ENCODE peak calls at places on chromosomes 1 and 21, in eight cellular contexts. J is OCI-LY7; V is effector memory CD4-positive, alpha-beta T cell; B is transverse colon; M is body of pancreas; Q is CD8-positive, alpha-beta memory T cell; L is tibial artery; E is RWPE1. F is an unnamed sample.
A peak's percentile ranks its signal among the peaks of the same experiment; 100 is the strongest.

GRCh38 chr1:205812271-205812877 is 624 bp downstream of the SLC41A1 start:
- DNase-seq in M (peak; percentile 41), L (peak; percentile 76), Q (no peak), V (no peak), E (peak; percentile 71), B (peak; percentile 14), J (peak; percentile 29), F (no peak)

GRCh38 chr21:42671778-42672593 is 18.6 kb downstream of the PDE9A start:
- DNase-seq in L (no peak), B (no peak), E (no peak), J (no peak), Q (no peak), M (no peak), V (no peak), F (no peak)

GRCh38 chr1:13996334-13996733 is 296.3 kb downstream of the PRDM2 start:
- DNase-seq in L (no peak), Q (no peak), V (no peak), B (no peak), M (no peak), E (no peak), J (no peak), F (no peak)

GRCh38 chr1:184889902-184890301 is 84.4 kb downstream of the NIBAN1 start:
- DNase-seq in J (no peak), E (no peak), L (no peak), V (no peak), Q (no peak), M (no peak), B (no peak), F (no peak)

GRCh38 chr21:29258626-29259335 is 39.9 kb upstream of the BACH1 start:
- DNase-seq in Q (no peak), M (no peak), L (no peak), J (no peak), B (no peak), V (no peak), E (peak; percentile 86), F (no peak)

GRCh38 chr1:47805020-47805419 is 192.2 kb downstream of the TRABD2B start:
- DNase-seq in J (no peak), B (no peak), Q (no peak), E (no peak), M (no peak), V (no peak), L (no peak), F (no peak)

GRCh38 chr1:155729031-155729898 is 40.4 kb downstream of the DAP3 start:
- DNase-seq in V (no peak), B (peak; percentile 46), E (peak; percentile 22), L (no peak), J (peak; percentile 47), Q (no peak), M (peak; percentile 65), F (peak; percentile 70)

GRCh38 chr1:195608883-195609282 is 999.4 kb downstream of the KCNT2 start:
- DNase-seq in Q (no peak), J (no peak), M (no peak), E (no peak), B (no peak), L (no peak), V (no peak), F (no peak)

GRCh38 chr1:193142409-193142808 is 20.6 kb downstream of the CDC73 start:
- DNase-seq in Q (no peak), L (no peak), M (no peak), B (no peak), J (no peak), E (no peak), V (no peak), F (no peak)

GRCh38 chr1:53343831-53344668 is 16.2 kb upstream of the LRP8 start:
- DNase-seq in M (no peak), E (no peak), L (peak; percentile 31), V (no peak), J (no peak), B (no peak), Q (no peak), F (no peak)

GRCh38 chr1:182702826-182703524 is 18.6 kb upstream of the RGS8 start:
- DNase-seq in V (no peak), E (no peak), Q (no peak), M (no peak), L (no peak), B (no peak), J (no peak), F (no peak)

GRCh38 chr1:167791281-167792209 is 69.8 kb downstream of the MPZL1 start:
- DNase-seq in E (no peak), J (no peak), Q (no peak), V (no peak), M (peak; percentile 39), B (peak; percentile 36), L (no peak), F (no peak)

GRCh38 chr1:37495875-37496274 is 18.7 kb downstream of the MEAF6 start:
- DNase-seq in Q (no peak), J (no peak), L (no peak), M (no peak), E (no peak), B (no peak), V (no peak), F (no peak)

GRCh38 chr1:56819393-56819899 is at the start of gene FYB2:
- DNase-seq in B (peak; percentile 35), E (no peak), J (no peak), L (no peak), V (no peak), Q (no peak), M (peak; percentile 66), F (peak; percentile 45)

GRCh38 chr1:221227460-221227859 is 348.2 kb downstream of the HLX start:
- DNase-seq in V (no peak), M (no peak), J (no peak), L (no peak), B (no peak), Q (no peak), E (no peak), F (no peak)

GRCh38 chr1:230415405-230416119 is 10.6 kb downstream of the PGBD5 start:
- DNase-seq in Q (no peak), M (no peak), E (no peak), J (no peak), L (no peak), B (no peak), V (no peak), F (no peak)

GRCh38 chr1:219702551-219703215 is 89.8 kb upstream of the ZC3H11B start:
- DNase-seq in E (peak; percentile 23), B (no peak), J (no peak), Q (no peak), L (no peak), V (no peak), M (no peak), F (no peak)

GRCh38 chr1:27299385-27300252 is 22.3 kb upstream of the TMEM222 start:
- DNase-seq in Q (no peak), J (no peak), B (peak; percentile 70), E (peak; percentile 97), L (peak; percentile 65), V (no peak), M (peak; percentile 28), F (no peak)
- H3K27ac ChIP-seq in Q (no peak overlapping the region), J (no peak overlapping the region), B (peak overlapping the region; percentile 86), E (peak overlapping the region; percentile 99), L (no peak overlapping the region), V (no peak overlapping the region), M (peak overlapping the region; percentile 27), F (no peak overlapping the region)

GRCh38 chr21:44999972-45000636 is 60.3 kb downstream of the SLX9 start:
- DNase-seq in E (no peak), V (no peak), J (no peak), B (no peak), Q (peak; percentile 35), M (no peak), L (peak; percentile 73), F (no peak)

GRCh38 chr21:45001134-45002095 is 61.6 kb downstream of the SLX9 start:
- DNase-seq in J (no peak), L (peak; percentile 96), B (peak; percentile 63), M (no peak), Q (peak; percentile 38), V (no peak), E (peak; percentile 78), F (no peak)

GRCh38 chr21:44998621-44999427 is 59.0 kb downstream of the SLX9 start:
- DNase-seq in Q (peak; percentile 39), B (no peak), L (peak; percentile 55), J (no peak), E (no peak), V (no peak), M (no peak), F (no peak)

GRCh38 chr21:44999428-44999971 is 59.7 kb downstream of the SLX9 start:
- DNase-seq in V (no peak), M (no peak), L (peak; percentile 66), J (no peak), Q (peak; percentile 39), E (no peak), B (no peak), F (no peak)

DNA sequence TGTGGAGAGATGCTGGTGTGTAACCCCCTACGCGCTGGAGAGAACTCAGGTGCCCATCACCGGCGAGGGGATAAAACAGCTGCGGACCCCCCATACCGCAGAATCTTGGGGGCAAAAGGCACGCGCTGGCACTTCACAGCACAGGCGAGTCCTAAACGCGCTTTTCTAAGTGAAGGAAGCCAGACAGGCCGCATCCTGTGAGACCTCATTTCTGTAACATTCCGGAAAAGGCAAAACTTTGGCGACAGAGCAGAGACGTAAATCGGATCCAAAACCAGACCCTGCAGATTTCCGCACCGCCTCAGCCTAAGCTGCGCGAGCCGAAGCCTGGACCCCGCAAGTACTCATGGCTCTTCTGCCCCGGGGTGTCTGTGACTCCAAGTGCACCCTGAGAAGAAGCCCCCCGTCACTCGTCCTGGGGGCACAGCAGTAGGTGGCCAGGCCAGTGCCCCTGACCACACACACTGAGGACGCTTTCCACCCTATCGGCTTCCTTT is 60.9 kb downstream of the SLX9 start:
- DNase-seq in Q (peak; percentile 2), M (no peak), L (no peak), B (no peak), J (no peak), V (no peak), E (no peak), F (no peak)
- H3K27ac ChIP-seq in Q (no peak overlapping the region), M (no peak overlapping the region), L (peak overlapping the region; percentile 75), B (peak overlapping the region; percentile 47), J (no peak overlapping the region), V (no peak overlapping the region), E (peak overlapping the region; percentile 42), F (no peak overlapping the region)

DNA sequence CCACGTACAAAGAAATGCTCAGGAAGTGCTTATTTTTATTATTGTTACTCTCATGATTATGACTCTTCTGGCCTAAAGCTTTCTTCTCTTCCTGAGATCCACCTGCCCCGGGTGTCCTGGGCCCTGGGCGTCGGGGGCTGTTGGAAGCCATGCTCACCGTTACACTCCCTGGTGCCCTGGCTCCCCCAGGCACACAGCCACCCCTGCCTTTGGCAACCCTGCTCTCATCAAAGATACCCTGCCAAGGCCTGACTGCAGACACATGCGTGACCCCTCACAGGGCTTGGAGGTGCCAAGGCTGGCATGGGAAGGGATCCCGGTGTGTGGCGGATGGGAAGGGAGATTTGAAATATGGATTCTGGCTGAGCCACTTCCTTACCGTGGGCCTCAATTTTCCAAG is 3.3 kb upstream of the KISS1 start:
- DNase-seq in V (no peak), E (no peak), J (no peak), M (no peak), B (no peak), L (peak; percentile 20), Q (no peak), F (no peak)
- H3K27ac ChIP-seq in V (no peak overlapping the region), E (no peak overlapping the region), J (no peak overlapping the region), M (no peak overlapping the region), B (no peak overlapping the region), L (no peak overlapping the region), Q (no peak overlapping the region), F (no peak overlapping the region)

DNA sequence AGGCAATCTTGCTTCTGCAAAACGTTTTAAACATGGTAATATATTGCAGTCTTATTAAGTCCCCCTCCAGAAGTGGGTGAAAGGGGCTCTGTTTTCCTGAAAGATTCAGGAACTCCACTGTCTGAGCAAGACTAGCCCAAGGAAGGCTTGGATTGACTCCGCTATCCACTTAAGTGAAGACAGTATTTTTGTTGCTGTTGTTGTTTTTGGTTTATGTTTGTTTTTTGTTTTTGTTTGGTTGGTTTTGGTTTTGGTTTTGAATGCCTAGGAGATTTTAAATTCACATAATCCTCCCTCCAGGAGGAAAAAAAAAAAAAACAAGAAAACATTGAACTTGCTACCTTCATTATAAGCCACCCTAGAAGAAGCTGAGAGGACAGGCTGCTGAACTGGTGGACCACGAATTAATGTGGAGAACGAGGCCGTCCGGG is 29.1 kb upstream of the NFIA start:
- DNase-seq in J (no peak), L (no peak), V (no peak), E (no peak), M (no peak), Q (no peak), B (no peak), F (no peak)
- H3K27ac ChIP-seq in J (no peak overlapping the region), L (peak overlapping the region; percentile 98), V (no peak overlapping the region), E (no peak overlapping the region), M (peak overlapping the region; percentile 51), Q (peak overlapping the region; percentile 61), B (peak overlapping the region; percentile 96), F (no peak overlapping the region)

F was measured in small intestine.